ENCODE peak calls at places on chromosomes 3 and 15, in nine cellular contexts. L is AG04450, X is iris pigment epithelial cell, C is mucosa of descending colon, D is right atrium auricular region, E is ureter, R is astrocyte of the spinal cord, N is coronary artery, J is osteocyte. M is an unnamed sample.

GRCh38 chr3:184077881-184078280 is 19.0 kb upstream of the HTR3E start:
- DNase-seq in X (peak; percentile 14), C (no peak), R (no peak), J (no peak), E (no peak), L (no peak), D (no peak), N (no peak), M (no peak)

GRCh38 chr15:47870956-47871625 is 153.8 kb downstream of the SEMA6D start:
- DNase-seq in N (no peak), L (no peak), X (peak; percentile 55), R (peak; percentile 82), E (no peak), J (no peak), D (no peak), C (no peak), M (no peak)

GRCh38 chr15:32135326-32135725 is 105.0 kb downstream of the CHRNA7 start:
- DNase-seq in C (no peak), N (no peak), R (no peak), L (no peak), E (no peak), D (no peak), X (no peak), J (no peak), M (no peak)

GRCh38 chr3:14481646-14482036 is 58.5 kb downstream of the GRIP2 start:
- DNase-seq in R (no peak), E (no peak), L (no peak), X (no peak), C (no peak), D (no peak), J (no peak), N (no peak), M (no peak)

GRCh38 chr3:132800958-132801357 is 78.7 kb upstream of the NPHP3 start:
- DNase-seq in D (no peak), X (no peak), L (no peak), N (no peak), J (no peak), C (no peak), E (no peak), R (peak; percentile 52), M (no peak)

GRCh38 chr15:28907338-28907961 is 21.7 kb downstream of the APBA2 start:
- DNase-seq in D (no peak), R (no peak), E (no peak), J (no peak), N (no peak), C (no peak), X (no peak), L (no peak), M (no peak)

GRCh38 chr3:149490260-149490971 is 15.9 kb downstream of the TM4SF4 start:
- DNase-seq in E (no peak), R (no peak), X (no peak), L (no peak), D (no peak), J (no peak), C (no peak), N (no peak), M (no peak)

GRCh38 chr3:129315386-129315991 is 36.8 kb downstream of the HMCES start:
- DNase-seq in E (no peak), C (peak; percentile 71), X (peak; percentile 52), N (no peak), J (no peak), R (peak; percentile 33), D (no peak), L (no peak), M (no peak)

GRCh38 chr3:14425574-14426304 is 23.3 kb downstream of the SLC6A6 start:
- DNase-seq in E (no peak), D (no peak), J (no peak), R (no peak), L (no peak), C (peak; percentile 85), X (no peak), N (no peak), M (no peak)

GRCh38 chr3:64108281-64108680 is 85.0 kb upstream of the PSMD6 start:
- DNase-seq in J (no peak), X (no peak), R (no peak), E (no peak), D (no peak), L (no peak), C (no peak), N (no peak), M (no peak)

GRCh38 chr3:39268554-39268910 is 11.3 kb downstream of the CX3CR1 start:
- DNase-seq in X (no peak), R (no peak), E (no peak), C (no peak), L (no peak), D (no peak), N (no peak), J (peak; percentile 40), M (no peak)

GRCh38 chr15:35040339-35041255 is 44.5 kb downstream of the NANOGP8 start:
- DNase-seq in E (no peak), C (no peak), X (no peak), D (no peak), R (no peak), L (no peak), J (no peak), N (no peak), M (no peak)

GRCh38 chr3:142929109-142929508 is 34.4 kb downstream of the PAQR9 start:
- DNase-seq in R (no peak), D (no peak), J (no peak), X (peak; percentile 50), L (no peak), N (no peak), C (no peak), E (no peak), M (no peak)

GRCh38 chr15:87326274-87326673 is 930.3 kb downstream of the NTRK3 start:
- DNase-seq in E (no peak), R (peak; percentile 23), C (no peak), X (no peak), N (no peak), L (no peak), J (no peak), D (no peak), M (no peak)

GRCh38 chr3:65284971-65285370 is 597.2 kb upstream of the ADAMTS9 start:
- DNase-seq in J (no peak), E (no peak), L (no peak), N (no peak), C (no peak), R (no peak), D (no peak), X (peak; percentile 4), M (no peak)

GRCh38 chr3:112333386-112334334 is 704 bp downstream of the CD200 start:
- DNase-seq in J (no peak), R (peak; percentile 59), L (no peak), X (peak; percentile 45), C (peak; percentile 59), D (no peak), E (no peak), N (no peak), M (no peak)

GRCh38 chr3:12708584-12709192 is 44.8 kb upstream of the RAF1 start:
- DNase-seq in D (no peak), N (peak; percentile 76), C (no peak), E (no peak), R (peak; percentile 83), J (peak; percentile 88), X (peak; percentile 73), L (peak; percentile 79), M (no peak)

GRCh38 chr3:134371542-134372324 is 2.5 kb downstream of the AMOTL2 start:
- DNase-seq in L (no peak), J (no peak), E (no peak), X (peak; percentile 70), C (no peak), D (no peak), R (no peak), N (no peak), M (no peak)

GRCh38 chr3:64260391-64260790 is 35.1 kb upstream of the PRICKLE2 start:
- DNase-seq in C (no peak), L (peak; percentile 23), R (peak; percentile 47), J (no peak), E (no peak), D (no peak), X (peak; percentile 61), N (no peak), M (no peak)

GRCh38 chr3:126552688-126553283 is 5.9 kb downstream of the C3orf22 start:
- DNase-seq in R (no peak), E (peak; percentile 39), X (no peak), C (no peak), L (no peak), J (peak; percentile 83), D (peak; percentile 34), N (peak; percentile 55), M (peak; percentile 65)

GRCh38 chr3:15327941-15328340 is 4.4 kb downstream of the SH3BP5 start:
- DNase-seq in X (peak; percentile 42), N (no peak), J (no peak), L (no peak), D (no peak), E (peak; percentile 85), R (no peak), C (peak; percentile 60), M (no peak)

GRCh38 chr3:158718490-158719170 is 13.6 kb downstream of the RARRES1 start:
- DNase-seq in J (no peak), L (peak; percentile 58), N (peak; percentile 28), E (no peak), D (no peak), R (peak; percentile 98), C (no peak), X (peak; percentile 98), M (no peak)

GRCh38 chr3:50264389-50264963 is 4.5 kb upstream of the SEMA3B start:
- DNase-seq in D (peak; percentile 90), J (peak; percentile 94), N (peak; percentile 96), R (peak; percentile 98), E (peak; percentile 86), C (peak; percentile 77), L (peak; percentile 91), X (peak; percentile 81), M (no peak)

GRCh38 chr3:112635674-112636073 is 5.3 kb downstream of the CCDC80 start:
- DNase-seq in E (no peak), N (no peak), L (peak; percentile 90), J (no peak), X (peak; percentile 94), D (no peak), R (peak; percentile 91), C (no peak), M (no peak)

GRCh38 chr3:52831500-52832301 is 1.2 kb upstream of the ITIH4 start:
- DNase-seq in N (peak; percentile 92), L (no peak), E (peak; percentile 79), J (peak; percentile 93), X (peak; percentile 55), C (no peak), D (peak; percentile 74), R (peak; percentile 74), M (no peak)

GRCh38 chr15:57510647-57511046 is 81.1 kb upstream of the MYZAP start:
- DNase-seq in R (peak; percentile 85), E (no peak), D (peak; percentile 80), L (peak; percentile 85), J (no peak), C (no peak), N (no peak), X (peak; percentile 87), M (no peak)

GRCh38 chr3:153182491-153182890 is 20.5 kb downstream of the RAP2B start:
- DNase-seq in R (no peak), E (no peak), C (no peak), X (no peak), J (no peak), L (no peak), N (no peak), D (no peak), M (no peak)

GRCh38 chr3:121985841-121986240 is 36.2 kb downstream of the ILDR1 start:
- DNase-seq in X (peak; percentile 31), L (no peak), E (no peak), R (peak; percentile 21), N (no peak), C (no peak), D (no peak), J (no peak), M (no peak)

GRCh38 chr3:14490831-14491230 is 49.3 kb downstream of the GRIP2 start:
- DNase-seq in L (no peak), D (no peak), N (no peak), X (no peak), J (no peak), C (no peak), E (no peak), R (no peak), M (no peak)

GRCh38 chr3:141914311-141914710 is 37.9 kb downstream of the ATP1B3 start:
- DNase-seq in E (no peak), R (no peak), N (no peak), L (no peak), J (peak; percentile 25), C (no peak), X (no peak), D (no peak), M (no peak)

GRCh38 chr3:150170843-150171513 is 200.3 kb upstream of the PFN2 start:
- DNase-seq in E (no peak), R (no peak), C (no peak), X (no peak), L (peak; percentile 21), D (no peak), J (no peak), N (no peak), M (no peak)

M was measured in vagina.